ENCODE peak calls at places on chromosomes 6 and 20, in seven cellular contexts. Z, F, X, S, N, B and Y are unnamed samples.

GRCh38 chr6:13681305-13682061 is 30.2 kb downstream of the RANBP9 start:
- DNase-seq in S (no peak), Z (no peak), F (no peak), B (no peak), N (peak; percentile 48), X (no peak), Y (no peak)

GRCh38 chr6:41805830-41806774 is 18.6 kb downstream of the TOMM6 start:
- DNase-seq in X (no peak), B (no peak), N (no peak), S (no peak), F (no peak), Z (no peak), Y (no peak)

GRCh38 chr20:36399147-36399968 is 93.2 kb downstream of the DLGAP4 start:
- DNase-seq in B (peak; percentile 20), Z (peak; percentile 91), S (peak; percentile 47), F (no peak), N (peak; percentile 62), X (no peak), Y (peak; percentile 5)

GRCh38 chr6:162726997-162727346 is 594 bp downstream of the PRKN start:
- DNase-seq in S (peak; percentile 22), X (no peak), Z (no peak), F (peak; percentile 27), B (peak; percentile 23), N (no peak), Y (peak; percentile 43)

GRCh38 chr6:155587817-155588216 is 132.2 kb upstream of the NOX3 start:
- DNase-seq in X (no peak), B (no peak), F (no peak), S (no peak), Z (no peak), N (no peak), Y (no peak)

GRCh38 chr6:97689078-97689754 is 406.2 kb upstream of the MMS22L start:
- DNase-seq in F (no peak), B (no peak), Z (no peak), X (no peak), S (no peak), N (no peak), Y (no peak)

GRCh38 chr6:11810039-11810541 is 31.5 kb upstream of the ADTRP start:
- DNase-seq in N (no peak), F (peak; percentile 93), X (peak; percentile 71), S (peak; percentile 57), B (peak; percentile 94), Z (no peak), Y (peak; percentile 81)

GRCh38 chr20:11772226-11772730 is 145.4 kb upstream of the BTBD3 start:
- DNase-seq in N (no peak), Z (no peak), B (no peak), S (no peak), F (no peak), X (no peak), Y (no peak)

GRCh38 chr6:108768176-108768555 is 80.1 kb upstream of the ARMC2 start:
- DNase-seq in B (no peak), X (no peak), S (peak; percentile 55), Z (no peak), F (no peak), N (no peak), Y (no peak)

GRCh38 chr20:3121271-3121911 is 36.9 kb upstream of the AVP start:
- DNase-seq in X (no peak), N (no peak), F (no peak), S (no peak), Z (no peak), B (no peak), Y (no peak)

GRCh38 chr6:138654715-138655634 is 118.6 kb upstream of the CCDC28A start:
- DNase-seq in F (no peak), S (no peak), Z (peak; percentile 16), B (no peak), X (no peak), N (peak; percentile 51), Y (peak; percentile 39)
- H3K4me3 ChIP-seq in F (no peak overlapping the region), S (no peak overlapping the region), Z (no peak overlapping the region), B (no peak overlapping the region), X (no peak overlapping the region), N (no peak overlapping the region), Y (peak overlapping the region; percentile 58)

DNA sequence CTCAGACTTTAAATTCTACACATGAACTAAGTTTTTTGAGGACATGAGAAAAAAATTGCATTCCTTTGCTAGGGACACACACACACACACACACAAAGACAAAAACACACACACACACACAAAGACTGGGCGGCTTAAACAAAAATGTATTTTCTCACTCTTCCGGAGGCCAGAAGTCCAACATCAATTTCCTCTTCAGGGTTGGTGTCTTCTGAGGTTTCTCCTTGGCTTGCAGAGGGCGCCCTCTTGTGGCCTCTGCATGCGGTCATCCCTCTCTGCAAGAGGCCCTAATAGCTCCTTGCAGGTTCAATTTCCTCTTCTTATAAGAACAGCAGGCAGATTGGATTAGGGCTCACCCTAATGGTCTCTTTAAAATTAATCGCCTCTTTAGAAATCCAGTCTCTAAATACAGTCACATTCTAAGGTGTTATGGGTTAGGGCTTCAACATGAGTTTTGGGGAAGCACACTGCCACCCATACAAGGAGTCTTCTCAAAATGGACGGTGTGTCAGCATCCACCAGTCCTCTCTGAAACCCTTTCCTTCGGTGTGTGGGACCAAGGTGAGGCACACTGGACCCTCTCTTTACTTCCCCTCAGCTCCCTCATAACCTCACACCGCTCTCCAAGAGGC is 61.4 kb downstream of the GPR6 start:
- DNase-seq in N (peak; percentile 94), X (peak; percentile 85), B (peak; percentile 91), S (peak; percentile 87), Z (peak; percentile 80), F (peak; percentile 87), Y (peak; percentile 94)
- H3K4me3 ChIP-seq in N (peak overlapping the region; percentile 65), X (no peak overlapping the region), B (peak overlapping the region; percentile 40), S (no peak overlapping the region), Z (no peak overlapping the region), F (no peak overlapping the region), Y (peak overlapping the region; percentile 50)

DNA sequence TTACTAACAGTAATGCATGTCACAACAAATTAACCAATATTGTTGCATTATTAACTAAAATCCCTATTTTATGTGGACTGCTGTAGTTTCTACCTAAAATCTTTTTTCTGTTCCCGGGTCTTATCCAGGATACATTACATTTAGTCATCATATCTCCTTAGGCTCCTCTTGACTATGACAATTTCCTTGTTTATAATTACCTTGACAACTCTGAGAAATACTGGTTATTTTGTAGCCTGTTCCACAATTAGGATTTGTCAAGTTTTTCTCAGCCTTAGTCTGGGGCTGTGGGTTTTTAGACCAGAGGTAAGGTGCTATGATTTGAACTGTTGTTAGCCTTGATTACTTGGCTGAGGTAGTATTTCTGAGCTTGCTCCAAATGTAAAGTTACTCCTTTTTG is 3.7 kb downstream of the FBXO5 start:
- DNase-seq in Z (no peak), B (no peak), N (no peak), X (no peak), F (no peak), S (no peak), Y (no peak)
- H3K4me3 ChIP-seq in Z (no peak overlapping the region), B (no peak overlapping the region), N (peak overlapping the region; percentile 19), X (no peak overlapping the region), F (no peak overlapping the region), S (no peak overlapping the region), Y (no peak overlapping the region)

DNA sequence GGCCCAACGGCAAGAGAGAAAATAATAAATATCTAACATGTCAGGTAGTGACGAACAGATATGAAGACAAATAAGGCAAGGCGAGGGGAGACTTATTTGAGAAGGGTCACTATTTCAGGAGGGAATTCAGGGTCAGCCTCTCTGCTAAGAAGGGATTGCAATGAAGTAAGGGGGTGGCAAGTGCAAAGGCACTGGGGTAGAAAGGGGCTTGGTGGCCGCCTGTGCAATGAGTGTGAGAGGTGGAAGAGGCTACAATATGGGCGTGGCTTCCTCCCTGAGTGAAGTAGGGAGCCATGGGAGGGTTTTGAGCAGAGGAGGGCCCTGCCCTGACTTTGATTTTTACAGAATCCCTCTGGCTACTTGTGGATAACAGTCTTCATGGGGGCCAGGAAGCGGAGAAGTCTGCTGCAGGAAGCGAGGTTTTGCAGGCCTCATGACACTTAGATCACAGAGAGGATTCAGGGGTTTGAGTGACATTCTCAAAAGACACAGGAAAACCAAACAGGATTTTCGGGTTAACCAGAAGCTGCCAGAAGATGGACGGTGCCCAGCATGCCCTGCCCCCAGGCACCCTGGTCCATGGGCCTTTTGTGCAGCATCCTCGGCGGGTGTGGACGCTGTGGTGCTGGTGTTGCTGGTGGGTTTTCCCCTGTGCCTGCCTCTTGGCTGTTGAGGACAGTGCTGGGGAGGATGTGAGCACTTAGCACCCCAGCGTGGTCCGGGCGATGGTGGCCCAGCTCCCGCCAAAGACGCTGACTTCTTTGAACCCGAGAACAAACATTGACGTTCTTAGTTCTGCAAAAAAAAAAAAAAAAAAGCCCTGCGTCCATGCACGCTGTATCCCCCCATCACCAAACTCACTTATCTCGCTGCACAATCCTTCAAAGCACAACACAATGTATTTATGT is 124.2 kb upstream of the PTPN1 start:
- DNase-seq in X (peak; percentile 51), F (no peak), S (no peak), N (peak; percentile 48), Z (no peak), B (no peak), Y (no peak)
- H3K4me3 ChIP-seq in X (no peak overlapping the region), F (no peak overlapping the region), S (no peak overlapping the region), N (no peak overlapping the region), Z (no peak overlapping the region), B (no peak overlapping the region), Y (no peak overlapping the region)

DNA sequence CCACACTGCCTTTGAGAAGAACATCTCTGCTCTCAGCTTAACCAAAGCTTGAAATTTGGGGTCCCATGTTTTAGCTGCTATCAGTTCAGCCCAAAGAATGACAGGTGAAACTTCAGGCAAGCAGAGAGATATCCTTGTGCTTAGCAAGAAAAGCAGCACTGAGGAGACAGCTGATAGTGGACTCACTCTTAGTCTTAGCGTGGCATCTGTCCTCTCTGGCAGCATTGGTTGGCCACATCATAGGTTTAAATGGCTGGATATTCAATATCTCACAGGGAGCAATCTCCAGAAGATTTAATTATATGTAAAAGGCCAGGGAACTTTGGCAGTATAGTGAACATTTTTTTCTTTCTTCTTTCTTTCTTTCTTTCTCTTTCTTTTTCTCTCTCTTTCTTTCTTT is 131.1 kb upstream of the SGK1 start:
- DNase-seq in X (no peak), N (no peak), B (no peak), F (no peak), S (no peak), Z (no peak), Y (no peak)
- H3K4me3 ChIP-seq in X (no peak overlapping the region), N (no peak overlapping the region), B (no peak overlapping the region), F (no peak overlapping the region), S (no peak overlapping the region), Z (no peak overlapping the region), Y (no peak overlapping the region)

GRCh38 chr20:47343007-47343472 is 13.5 kb downstream of the ZMYND8 start:
- DNase-seq in N (no peak), Z (no peak), F (no peak), B (no peak), S (no peak), X (no peak), Y (no peak)
- H3K4me3 ChIP-seq in N (no peak overlapping the region), Z (no peak overlapping the region), F (no peak overlapping the region), B (no peak overlapping the region), S (no peak overlapping the region), X (no peak overlapping the region), Y (no peak overlapping the region)